ENCODE peak calls at places on chromosome 2, in ten cellular contexts. T is stimulated activated CD4-positive, alpha-beta T cell treated with anti-CD3 and anti-CD28 coated beads, Interleukin-2, amount 100 ng/mL, for 48 hours; D is NCI-H2227 treated with DMSO at 0.1 percent for 48 hours; K is activated naive CD4-positive, alpha-beta T cell treated with anti-CD3 and anti-CD28 coated beads, Interleukin-2, amount 50 U/mL, for 16 hours; Z is RWPE1; W is T1000; U is hippocampal formation; P is retina; S is breast epithelium; G is fibroblast of pulmonary artery. Y is an unnamed sample.

GRCh38 chr2:173941567-173941966 is 23.6 kb downstream of the SP3 start:
- DNase-seq in S (no peak), U (no peak), P (no peak), T (no peak), K (no peak), D (no peak), Z (no peak), G (no peak), W (no peak), Y (no peak)

GRCh38 chr2:37415128-37415817 is 70.8 kb downstream of the QPCT start:
- DNase-seq in K (no peak), S (no peak), Z (no peak), W (no peak), P (peak; percentile 10), G (peak; percentile 52), U (no peak), D (no peak), T (no peak), Y (peak; percentile 45)

GRCh38 chr2:54979645-54980044 is 70.6 kb downstream of the RTN4 start:
- DNase-seq in W (no peak), S (peak; percentile 65), U (peak; percentile 36), T (no peak), D (no peak), P (no peak), G (no peak), Z (no peak), K (no peak), Y (no peak)

GRCh38 chr2:20512061-20512605 is 65.3 kb downstream of the RHOB start:
- DNase-seq in G (no peak), W (no peak), K (no peak), T (no peak), S (no peak), D (no peak), P (no peak), U (no peak), Z (no peak), Y (no peak)

GRCh38 chr2:152825834-152826233 is 107.4 kb downstream of the ARL6IP6 start:
- DNase-seq in P (no peak), Z (no peak), S (no peak), K (no peak), D (no peak), G (peak; percentile 33), U (no peak), W (no peak), T (no peak), Y (no peak)

GRCh38 chr2:157764386-157764785 is 111.7 kb downstream of the ACVR1 start:
- DNase-seq in P (no peak), Z (no peak), S (no peak), W (no peak), K (no peak), D (no peak), G (no peak), U (no peak), T (no peak), Y (no peak)

GRCh38 chr2:209911486-209911885 is 91.0 kb upstream of the RPE start:
- DNase-seq in G (no peak), Z (no peak), D (no peak), T (no peak), P (no peak), U (no peak), W (no peak), K (no peak), S (no peak), Y (no peak)

GRCh38 chr2:179218848-179219594 is 45.6 kb downstream of the SESTD1 start:
- DNase-seq in T (peak; percentile 39), P (peak; percentile 68), G (peak; percentile 93), K (peak; percentile 52), U (peak; percentile 87), W (no peak), Z (peak; percentile 54), S (peak; percentile 58), D (peak; percentile 69), Y (peak; percentile 74)

GRCh38 chr2:86788881-86789686 is 1.6 kb downstream of the CD8A start:
- DNase-seq in D (no peak), T (no peak), U (no peak), Z (no peak), K (no peak), G (no peak), W (no peak), P (peak; percentile 80), S (no peak), Y (no peak)

GRCh38 chr2:13332060-13332459 is 615.3 kb downstream of the TRIB2 start:
- DNase-seq in T (no peak), K (no peak), W (no peak), U (no peak), G (no peak), Z (no peak), D (no peak), S (no peak), P (no peak), Y (no peak)

GRCh38 chr2:41907141-41907540 is 140.7 kb upstream of the PKDCC start:
- DNase-seq in Z (no peak), U (no peak), D (no peak), G (no peak), T (no peak), W (no peak), P (no peak), S (no peak), K (no peak), Y (no peak)

GRCh38 chr2:123453772-123454171 is 571.3 kb upstream of the CNTNAP5 start:
- DNase-seq in T (no peak), W (no peak), Z (no peak), S (no peak), K (no peak), D (no peak), P (no peak), G (peak; percentile 75), U (no peak), Y (no peak)

GRCh38 chr2:120161190-120161589 is 62.0 kb downstream of the TMEM185B start:
- DNase-seq in W (no peak), U (no peak), G (peak; percentile 42), T (no peak), D (no peak), K (no peak), S (no peak), Z (no peak), P (no peak), Y (no peak)

GRCh38 chr2:161163438-161163837 is 3.2 kb downstream of the TANK start:
- DNase-seq in T (no peak), D (no peak), Z (no peak), G (no peak), K (no peak), W (no peak), P (no peak), S (no peak), U (no peak), Y (no peak)

GRCh38 chr2:27940090-27940671 is 49.7 kb downstream of the BABAM2 start:
- DNase-seq in K (no peak), D (no peak), U (no peak), G (no peak), Z (no peak), T (no peak), W (no peak), S (no peak), P (no peak), Y (no peak)

GRCh38 chr2:10163498-10164486 is 41.3 kb downstream of the RRM2 start:
- DNase-seq in K (no peak), D (no peak), T (no peak), G (peak; percentile 15), U (no peak), P (no peak), S (no peak), W (no peak), Z (no peak), Y (no peak)

GRCh38 chr2:43018179-43019024 is 208.0 kb downstream of the ZFP36L2 start:
- DNase-seq in Z (peak; percentile 64), W (no peak), S (peak; percentile 67), T (no peak), D (no peak), P (no peak), G (peak; percentile 97), K (no peak), U (peak; percentile 16), Y (peak; percentile 19)

GRCh38 chr2:147688252-147688651 is 156.6 kb upstream of the ACVR2A start:
- DNase-seq in P (no peak), K (no peak), G (no peak), W (no peak), U (no peak), S (no peak), Z (no peak), D (no peak), T (no peak), Y (no peak)

GRCh38 chr2:230757476-230757875 is 44.8 kb downstream of the CAB39 start:
- DNase-seq in Z (no peak), U (no peak), W (no peak), P (no peak), D (no peak), S (no peak), K (no peak), T (no peak), G (peak; percentile 88), Y (no peak)